ENCODE peak calls at places on chromosomes 4 and X, in five cellular contexts. O is DMS79 treated with DMSO at 0.1 percent for 48 hours; C is activated CD8-positive, alpha-beta memory T cell treated with anti-CD3 and anti-CD28 coated beads for 1 hour; M is HT-29; K is right atrium auricular region. N is an unnamed sample.

GRCh38 chrX:21708116-21708515 is 49.8 kb downstream of the SMPX start:
- DNase-seq in O (no peak), C (no peak), M (peak), K (no peak), N (no peak)

GRCh38 chr4:152283806-152284470 is 252.0 kb downstream of the FBXW7 start:
- DNase-seq in O (no peak), C (no peak), M (no peak), K (no peak), N (no peak)

GRCh38 chrX:40173662-40174593 is 76.2 kb upstream of the BCOR start:
- DNase-seq in O (no peak), C (no peak), M (peak), K (no peak), N (no peak)

GRCh38 chrX:24494544-24495113 is 29.5 kb downstream of the PDK3 start:
- DNase-seq in O (no peak), C (no peak), M (peak), K (no peak), N (no peak)

GRCh38 chrX:39772057-39772832 is 325.5 kb downstream of the BCOR start:
- DNase-seq in O (no peak), C (peak), M (no peak), K (no peak), N (peak)

GRCh38 chr4:8574796-8575370 is 5.3 kb upstream of the GPR78 start:
- DNase-seq in O (no peak), C (no peak), M (no peak), K (no peak), N (no peak)

GRCh38 chrX:67207912-67208311 is 335.9 kb upstream of the AR start:
- DNase-seq in O (no peak), C (no peak), M (no peak), K (no peak), N (no peak)

GRCh38 chr4:53682908-53683307 is 91.6 kb upstream of the LNX1 start:
- DNase-seq in O (no peak), C (no peak), M (no peak), K (no peak), N (no peak)

GRCh38 chr4:126532527-126532926 is 1100.2 kb upstream of the INTU start:
- DNase-seq in O (no peak), C (no peak), M (no peak), K (no peak), N (no peak)

GRCh38 chr4:37651781-37652377 is 34.3 kb downstream of the RELL1 start:
- DNase-seq in O (no peak), C (no peak), M (no peak), K (no peak), N (no peak)

GRCh38 chr4:153488006-153488718 is 22.0 kb downstream of the TMEM131L start:
- DNase-seq in O (no peak), C (peak), M (no peak), K (no peak), N (no peak)

GRCh38 chr4:90002406-90003040 is 107.9 kb downstream of the MMRN1 start:
- DNase-seq in O (no peak), C (no peak), M (no peak), K (no peak), N (no peak)

GRCh38 chr4:150943831-150944230 is 71.3 kb downstream of the LRBA start:
- DNase-seq in O (no peak), C (no peak), M (no peak), K (no peak), N (no peak)

GRCh38 chr4:138696058-138696457 is 319.5 kb upstream of the NOCT start:
- DNase-seq in O (no peak), C (no peak), M (no peak), K (no peak), N (no peak)

GRCh38 chr4:113433116-113433515 is 328.4 kb downstream of the CAMK2D start:
- DNase-seq in O (no peak), C (no peak), M (no peak), K (no peak), N (no peak)

GRCh38 chr4:121728066-121728465 is 31.3 kb upstream of the ANXA5 start:
- DNase-seq in O (no peak), C (no peak), M (no peak), K (no peak), N (no peak)

GRCh38 chrX:136909119-136909705 is 28.7 kb upstream of the RBMX start:
- DNase-seq in O (peak), C (peak), M (peak), K (peak), N (peak)

GRCh38 chr4:90718926-90719325 is 591.7 kb downstream of the CCSER1 start:
- DNase-seq in O (no peak), C (no peak), M (no peak), K (no peak), N (no peak)

GRCh38 chr4:3314706-3315260 is 22.0 kb downstream of the RGS12 start:
- DNase-seq in O (no peak), C (no peak), M (no peak), K (peak), N (no peak)

GRCh38 chrX:68084765-68085164 is 348.5 kb downstream of the OPHN1 start:
- DNase-seq in O (no peak), C (no peak), M (no peak), K (no peak), N (peak)

GRCh38 chr4:73607375-73608026 is 12.7 kb downstream of the RASSF6 start:
- DNase-seq in O (no peak), C (no peak), M (peak), K (no peak), N (no peak)

GRCh38 chr4:11635336-11635735 is 206.6 kb upstream of the HS3ST1 start:
- DNase-seq in O (no peak), C (no peak), M (peak), K (no peak), N (no peak)

GRCh38 chr4:106993846-106994245 is 42.3 kb downstream of the DKK2 start:
- DNase-seq in O (no peak), C (no peak), M (no peak), K (no peak), N (no peak)

GRCh38 chr4:188127157-188127874 is 11.9 kb upstream of the TRIML1 start:
- DNase-seq in O (no peak), C (no peak), M (no peak), K (no peak), N (no peak)

GRCh38 chr4:68874507-68874906 is 58.7 kb downstream of the UGT2B10 start:
- DNase-seq in O (no peak), C (no peak), M (no peak), K (no peak), N (no peak)

GRCh38 chrX:130245441-130245840 is 23.3 kb downstream of the ZNF280C start:
- DNase-seq in O (no peak), C (no peak), M (no peak), K (no peak), N (no peak)

GRCh38 chrX:123818243-123818642 is 41.6 kb upstream of the XIAP start:
- DNase-seq in O (no peak), C (no peak), M (no peak), K (no peak), N (no peak)

GRCh38 chr4:175444512-175444911 is 367.6 kb downstream of the GPM6A start:
- DNase-seq in O (no peak), C (no peak), M (no peak), K (no peak), N (no peak)

GRCh38 chrX:120732461-120732860 is 102.6 kb upstream of the C1GALT1C1 start:
- DNase-seq in O (no peak), C (no peak), M (no peak), K (no peak), N (no peak)

GRCh38 chrX:1925053-1925481 is 310.2 kb downstream of the ASMT start:
- DNase-seq in O (no peak), C (no peak), M (no peak), K (no peak), N (no peak)

GRCh38 chr4:1283711-1284110 is 6.0 kb upstream of the MAEA start:
- DNase-seq in O (no peak), C (no peak), M (no peak), K (no peak), N (no peak)